ENCODE peak calls at places on chromosomes 1 and 21, in eight cellular contexts. R is Calu3, U is foreskin fibroblast, Z is A172, J is testis, W is anterior cingulate cortex, X is tibial nerve, Y is NCI-H345. P is an unnamed sample.

GRCh38 chr1:17540255-17541001 is 930 bp downstream of the ARHGEF10L start:
- DNase-seq in R (no peak), U (no peak), Z (peak; percentile 52), J (peak; percentile 38), W (no peak), X (peak; percentile 53), Y (peak; percentile 23), P (peak; percentile 35)

GRCh38 chr21:17436626-17437111 is 76.2 kb upstream of the CXADR start:
- DNase-seq in R (no peak), U (no peak), Z (no peak), J (peak; percentile 54), W (no peak), X (no peak), Y (peak; percentile 16), P (peak; percentile 8)

GRCh38 chr21:34688145-34688544 is 19.4 kb downstream of the CLIC6 start:
- DNase-seq in R (no peak), U (no peak), Z (no peak), J (no peak), W (no peak), X (no peak), Y (no peak), P (peak; percentile 5)

GRCh38 chr1:27513958-27514357 is 24.0 kb upstream of the WASF2 start:
- DNase-seq in R (no peak), U (no peak), Z (no peak), J (peak; percentile 47), W (no peak), X (no peak), Y (no peak), P (no peak)

GRCh38 chr1:5721634-5722215 is 270.5 kb downstream of the NPHP4 start:
- DNase-seq in R (no peak), U (no peak), Z (no peak), J (peak; percentile 54), W (no peak), X (no peak), Y (no peak), P (no peak)

GRCh38 chr1:14842891-14843290 is 244.4 kb downstream of the KAZN start:
- DNase-seq in R (no peak), U (peak; percentile 7), Z (no peak), J (no peak), W (no peak), X (no peak), Y (no peak), P (no peak)

GRCh38 chr1:45508295-45509151 is 8.4 kb downstream of the MMACHC start:
- DNase-seq in R (no peak), U (no peak), Z (no peak), J (no peak), W (no peak), X (no peak), Y (no peak), P (no peak)

GRCh38 chr1:211680752-211681327 is 5.4 kb upstream of the NEK2 start:
- DNase-seq in R (peak; percentile 69), U (peak; percentile 79), Z (peak; percentile 91), J (peak; percentile 76), W (no peak), X (peak; percentile 38), Y (peak; percentile 91), P (peak; percentile 94)

P was measured in NCI-H1105 treated with DMSO at 0.1 percent for 48 hours.